ENCODE peak calls at places on chromosomes 4 and X, in ten cellular contexts. Q, O, D, P, R, C, H, A, V and K are unnamed samples.

GRCh38 chr4:8205241-8205707 is 6.2 kb downstream of the SH3TC1 start:
- DNase-seq in Q (no peak), D (no peak), H (no peak), P (no peak), O (no peak), C (no peak), A (no peak), R (no peak), V (no peak), K (no peak)

GRCh38 chrX:106707771-106708454 is 18.6 kb upstream of the RNF128 start:
- DNase-seq in V (no peak), C (no peak), O (no peak), A (no peak), Q (peak), H (no peak), D (peak), P (no peak), R (no peak), K (peak)

GRCh38 chr4:74056858-74057562 is 18.5 kb upstream of the CXCL3 start:
- DNase-seq in A (no peak), R (no peak), P (no peak), D (peak), Q (no peak), V (no peak), C (no peak), O (no peak), H (peak), K (peak)

GRCh38 chr4:15035152-15035551 is 32.9 kb downstream of the CPEB2 start:
- DNase-seq in Q (no peak), A (no peak), R (no peak), O (no peak), D (no peak), P (no peak), V (no peak), H (peak), C (no peak), K (no peak)

GRCh38 chr4:36256398-36256828 is 12.1 kb upstream of the ARAP2 start:
- DNase-seq in A (no peak), D (no peak), V (no peak), R (no peak), Q (no peak), O (no peak), C (no peak), P (no peak), H (no peak), K (no peak)

GRCh38 chr4:791201-791865 is 34.6 kb downstream of the CPLX1 start:
- DNase-seq in Q (no peak), D (no peak), O (no peak), P (no peak), A (no peak), C (no peak), R (no peak), V (no peak), H (no peak), K (no peak)

GRCh38 chr4:184598753-184599491 is 50.3 kb downstream of the CASP3 start:
- DNase-seq in C (no peak), Q (no peak), A (no peak), V (no peak), P (no peak), R (no peak), O (no peak), H (no peak), D (no peak), K (peak)

GRCh38 chr4:96486563-96486962 is 646.7 kb downstream of the PDHA2 start:
- DNase-seq in D (no peak), Q (no peak), V (no peak), H (no peak), R (no peak), C (no peak), P (no peak), A (no peak), O (no peak), K (no peak)

GRCh38 chrX:82816572-82816971 is 691.5 kb upstream of the POU3F4 start:
- DNase-seq in H (no peak), C (no peak), V (no peak), D (peak), A (no peak), Q (no peak), O (no peak), P (no peak), R (no peak), K (peak)

GRCh38 chrX:77743720-77744119 is 42.3 kb downstream of the ATRX start:
- DNase-seq in C (peak), A (no peak), O (no peak), H (no peak), R (no peak), P (no peak), V (no peak), Q (no peak), D (no peak), K (peak)

GRCh38 chr4:41060352-41061318 is 153.7 kb downstream of the APBB2 start:
- DNase-seq in O (no peak), V (no peak), D (peak), R (no peak), P (no peak), A (no peak), H (no peak), C (no peak), Q (no peak), K (peak)

GRCh38 chrX:119709630-119710029 is 16.7 kb upstream of the SEPTIN6 start:
- DNase-seq in R (no peak), A (no peak), P (no peak), V (no peak), Q (no peak), O (no peak), C (no peak), H (no peak), D (no peak), K (no peak)

GRCh38 chr4:77599378-77599777 is 6.2 kb upstream of the CXCL13 start:
- DNase-seq in O (no peak), Q (no peak), P (peak), R (no peak), A (peak), V (no peak), H (peak), C (peak), D (peak), K (peak)

GRCh38 chrX:47177079-47177478 is 16.6 kb upstream of the UBA1 start:
- DNase-seq in A (no peak), V (no peak), D (no peak), R (no peak), H (no peak), P (no peak), O (no peak), C (no peak), Q (no peak), K (no peak)

GRCh38 chr4:657338-658030 is 16.6 kb downstream of the ATP5ME start:
- DNase-seq in H (no peak), C (no peak), Q (no peak), R (no peak), V (no peak), O (no peak), A (no peak), D (no peak), P (no peak), K (no peak)

GRCh38 chrX:9855536-9856320 is 69.5 kb downstream of the SHROOM2 start:
- DNase-seq in Q (no peak), H (no peak), A (no peak), P (no peak), R (no peak), V (no peak), O (no peak), D (peak), C (no peak), K (no peak)

GRCh38 chr4:8653326-8654000 is 60.9 kb downstream of the CPZ start:
- DNase-seq in C (peak), Q (no peak), A (no peak), R (no peak), P (no peak), V (no peak), H (no peak), D (no peak), O (no peak), K (no peak)